ENCODE peak calls at places on chromosomes 4 and X, in six cellular contexts. One of them, this sample, is unnamed.

GRCh38 chrX:151753313-151754041 is 18.9 kb downstream of the CNGA2 start:
- DNase-seq in foreskin fibroblast: peak
- DNase-seq in H1: peak
- DNase-seq in coronary artery: no peak
- DNase-seq in right atrium auricular region: peak
- DNase-seq in IMR-90: peak
- DNase-seq in this sample: no peak

GRCh38 chr4:148704291-148704690 is 262.1 kb upstream of the NR3C2 start:
- DNase-seq in foreskin fibroblast: no peak
- DNase-seq in H1: no peak
- DNase-seq in coronary artery: no peak
- DNase-seq in right atrium auricular region: no peak
- DNase-seq in IMR-90: no peak
- DNase-seq in this sample: no peak

GRCh38 chr4:113311047-113311446 is 261.6 kb downstream of the ANK2 start:
- DNase-seq in foreskin fibroblast: peak
- DNase-seq in H1: no peak
- DNase-seq in coronary artery: no peak
- DNase-seq in right atrium auricular region: no peak
- DNase-seq in IMR-90: no peak
- DNase-seq in this sample: no peak

GRCh38 chr4:152700151-152700550 is 20.4 kb upstream of the TMEM154 start:
- DNase-seq in foreskin fibroblast: no peak
- DNase-seq in H1: peak
- DNase-seq in coronary artery: no peak
- DNase-seq in right atrium auricular region: no peak
- DNase-seq in IMR-90: no peak
- DNase-seq in this sample: no peak

GRCh38 chr4:128606173-128606572 is 203.3 kb upstream of the JADE1 start:
- DNase-seq in foreskin fibroblast: peak
- DNase-seq in H1: peak
- DNase-seq in coronary artery: no peak
- DNase-seq in right atrium auricular region: no peak
- DNase-seq in IMR-90: peak
- DNase-seq in this sample: peak

GRCh38 chrX:679161-679979 is 48.8 kb downstream of the SHOX start:
- DNase-seq in foreskin fibroblast: no peak
- DNase-seq in H1: no peak
- DNase-seq in coronary artery: no peak
- DNase-seq in right atrium auricular region: no peak
- DNase-seq in IMR-90: no peak
- DNase-seq in this sample: no peak

GRCh38 chr4:161714022-161714751 is 449.6 kb downstream of the FSTL5 start:
- DNase-seq in foreskin fibroblast: peak
- DNase-seq in H1: no peak
- DNase-seq in coronary artery: no peak
- DNase-seq in right atrium auricular region: no peak
- DNase-seq in IMR-90: peak
- DNase-seq in this sample: no peak

GRCh38 chr4:1659104-1659725 is 24.9 kb downstream of the FAM53A start:
- DNase-seq in foreskin fibroblast: no peak
- DNase-seq in H1: no peak
- DNase-seq in coronary artery: no peak
- DNase-seq in right atrium auricular region: no peak
- DNase-seq in IMR-90: no peak
- DNase-seq in this sample: no peak

GRCh38 chrX:110402091-110402854 is 43.6 kb downstream of the RTL9 start:
- DNase-seq in foreskin fibroblast: peak
- DNase-seq in H1: no peak
- DNase-seq in coronary artery: no peak
- DNase-seq in right atrium auricular region: peak
- DNase-seq in IMR-90: peak
- DNase-seq in this sample: peak

GRCh38 chr4:164482092-164482404 is 271.9 kb upstream of the SMIM31 start:
- DNase-seq in foreskin fibroblast: no peak
- DNase-seq in H1: no peak
- DNase-seq in coronary artery: no peak
- DNase-seq in right atrium auricular region: no peak
- DNase-seq in IMR-90: no peak
- DNase-seq in this sample: no peak

GRCh38 chr4:144582975-144583374 is 63.0 kb upstream of the HHIP start:
- DNase-seq in foreskin fibroblast: peak
- DNase-seq in H1: no peak
- DNase-seq in coronary artery: no peak
- DNase-seq in right atrium auricular region: no peak
- DNase-seq in IMR-90: peak
- DNase-seq in this sample: no peak

GRCh38 chr4:85751907-85752306 is 277.0 kb downstream of the ARHGAP24 start:
- DNase-seq in foreskin fibroblast: no peak
- DNase-seq in H1: no peak
- DNase-seq in coronary artery: no peak
- DNase-seq in right atrium auricular region: no peak
- DNase-seq in IMR-90: no peak
- DNase-seq in this sample: no peak

GRCh38 chr4:48122756-48123155 is 11.3 kb downstream of the TXK start:
- DNase-seq in foreskin fibroblast: no peak
- DNase-seq in H1: no peak
- DNase-seq in coronary artery: no peak
- DNase-seq in right atrium auricular region: no peak
- DNase-seq in IMR-90: no peak
- DNase-seq in this sample: no peak

GRCh38 chrX:18672008-18672407 is at the start of gene RS1:
- DNase-seq in foreskin fibroblast: no peak
- DNase-seq in H1: no peak
- DNase-seq in coronary artery: no peak
- DNase-seq in right atrium auricular region: no peak
- DNase-seq in IMR-90: no peak
- DNase-seq in this sample: no peak

GRCh38 chr4:188727746-188728145 is 588.5 kb downstream of the TRIML1 start:
- DNase-seq in foreskin fibroblast: no peak
- DNase-seq in H1: no peak
- DNase-seq in coronary artery: no peak
- DNase-seq in right atrium auricular region: no peak
- DNase-seq in IMR-90: peak
- DNase-seq in this sample: no peak

GRCh38 chrX:134338527-134338926 is 101.5 kb downstream of the CCDC160 start:
- DNase-seq in foreskin fibroblast: no peak
- DNase-seq in H1: no peak
- DNase-seq in coronary artery: no peak
- DNase-seq in right atrium auricular region: no peak
- DNase-seq in IMR-90: no peak
- DNase-seq in this sample: no peak

GRCh38 chr4:17797808-17798207 is 12.7 kb downstream of the DCAF16 start:
- DNase-seq in foreskin fibroblast: no peak
- DNase-seq in H1: no peak
- DNase-seq in coronary artery: no peak
- DNase-seq in right atrium auricular region: no peak
- DNase-seq in IMR-90: no peak
- DNase-seq in this sample: no peak

GRCh38 chrX:3711331-3711917 is 2.0 kb downstream of the PRKX start:
- DNase-seq in foreskin fibroblast: peak
- DNase-seq in H1: no peak
- DNase-seq in coronary artery: no peak
- DNase-seq in right atrium auricular region: no peak
- DNase-seq in IMR-90: no peak
- DNase-seq in this sample: no peak

GRCh38 chrX:63428348-63428747 is 77.2 kb upstream of the SPIN4 start:
- DNase-seq in foreskin fibroblast: no peak
- DNase-seq in H1: no peak
- DNase-seq in coronary artery: no peak
- DNase-seq in right atrium auricular region: no peak
- DNase-seq in IMR-90: peak
- DNase-seq in this sample: no peak

GRCh38 chrX:41491267-41492004 is 44.3 kb downstream of the NYX start:
- DNase-seq in foreskin fibroblast: peak
- DNase-seq in H1: no peak
- DNase-seq in coronary artery: no peak
- DNase-seq in right atrium auricular region: peak
- DNase-seq in IMR-90: peak
- DNase-seq in this sample: peak

GRCh38 chr4:41379230-41379629 is 122.5 kb downstream of the UCHL1 start:
- DNase-seq in foreskin fibroblast: no peak
- DNase-seq in H1: no peak
- DNase-seq in coronary artery: no peak
- DNase-seq in right atrium auricular region: no peak
- DNase-seq in IMR-90: no peak
- DNase-seq in this sample: no peak

GRCh38 chr4:61532324-61532723 is 332.2 kb downstream of the ADGRL3 start:
- DNase-seq in foreskin fibroblast: no peak
- DNase-seq in H1: no peak
- DNase-seq in coronary artery: no peak
- DNase-seq in right atrium auricular region: no peak
- DNase-seq in IMR-90: peak
- DNase-seq in this sample: no peak

GRCh38 chr4:94665500-94666398 is 92.0 kb upstream of the BMPR1B start:
- DNase-seq in foreskin fibroblast: no peak
- DNase-seq in H1: no peak
- DNase-seq in coronary artery: no peak
- DNase-seq in right atrium auricular region: no peak
- DNase-seq in IMR-90: no peak
- DNase-seq in this sample: no peak

GRCh38 chr4:10223782-10224181 is 107.2 kb upstream of the WDR1 start:
- DNase-seq in foreskin fibroblast: no peak
- DNase-seq in H1: no peak
- DNase-seq in coronary artery: no peak
- DNase-seq in right atrium auricular region: no peak
- DNase-seq in IMR-90: no peak
- DNase-seq in this sample: no peak

GRCh38 chrX:44157293-44157692 is 184.1 kb upstream of the NDP start:
- DNase-seq in foreskin fibroblast: no peak
- DNase-seq in H1: no peak
- DNase-seq in coronary artery: no peak
- DNase-seq in right atrium auricular region: no peak
- DNase-seq in IMR-90: no peak
- DNase-seq in this sample: no peak

GRCh38 chrX:44570524-44570923 is 27.9 kb upstream of the FUNDC1 start:
- DNase-seq in foreskin fibroblast: peak
- DNase-seq in H1: no peak
- DNase-seq in coronary artery: no peak
- DNase-seq in right atrium auricular region: no peak
- DNase-seq in IMR-90: peak
- DNase-seq in this sample: no peak

GRCh38 chrX:135688137-135688536 is 25.3 kb upstream of the CT45A1 start:
- DNase-seq in foreskin fibroblast: no peak
- DNase-seq in H1: no peak
- DNase-seq in coronary artery: no peak
- DNase-seq in right atrium auricular region: no peak
- DNase-seq in IMR-90: no peak
- DNase-seq in this sample: no peak

GRCh38 chr4:107654694-107655093 is 65.3 kb downstream of the PAPSS1 start:
- DNase-seq in foreskin fibroblast: no peak
- DNase-seq in H1: no peak
- DNase-seq in coronary artery: no peak
- DNase-seq in right atrium auricular region: no peak
- DNase-seq in IMR-90: no peak
- DNase-seq in this sample: no peak
- TF ChIP-seq CTCF in foreskin fibroblast: no peak
- TF ChIP-seq CTCF in H1: no peak
- TF ChIP-seq CTCF in coronary artery: no peak
- TF ChIP-seq CTCF in right atrium auricular region: no peak
- TF ChIP-seq CTCF in IMR-90: no peak
- TF ChIP-seq CTCF in this sample: no peak

DNA sequence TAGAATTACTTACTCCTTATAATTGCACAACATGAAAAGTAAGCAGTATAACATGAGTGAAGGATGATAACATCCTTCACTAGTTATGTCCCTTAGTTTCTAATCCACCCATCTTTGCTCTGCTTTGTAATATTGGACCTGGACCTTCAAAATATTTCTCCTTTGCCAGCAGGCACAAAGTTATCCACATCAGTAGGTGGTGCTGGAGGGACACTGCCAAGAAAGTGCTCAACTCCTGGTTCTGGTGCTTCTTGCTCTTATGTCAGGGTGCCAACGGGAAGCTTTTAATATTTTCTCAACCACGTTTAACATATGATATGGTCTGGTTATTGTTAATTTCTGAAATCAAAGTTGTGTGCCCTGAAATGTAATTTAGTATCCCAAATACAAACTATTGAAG is 49.1 kb downstream of the TMEM165 start:
- DNase-seq in foreskin fibroblast: peak
- DNase-seq in H1: no peak
- DNase-seq in coronary artery: no peak
- DNase-seq in right atrium auricular region: no peak
- DNase-seq in IMR-90: peak
- DNase-seq in this sample: peak
- TF ChIP-seq CTCF in foreskin fibroblast: peak
- TF ChIP-seq CTCF in H1: peak
- TF ChIP-seq CTCF in coronary artery: no peak
- TF ChIP-seq CTCF in right atrium auricular region: no peak
- TF ChIP-seq CTCF in IMR-90: peak
- TF ChIP-seq CTCF in this sample: peak

GRCh38 chr4:80321776-80322175 is 13.8 kb upstream of the CFAP299 start:
- DNase-seq in foreskin fibroblast: no peak
- DNase-seq in H1: no peak
- DNase-seq in coronary artery: no peak
- DNase-seq in right atrium auricular region: no peak
- DNase-seq in IMR-90: no peak
- DNase-seq in this sample: no peak
- TF ChIP-seq CTCF in foreskin fibroblast: no peak
- TF ChIP-seq CTCF in H1: no peak
- TF ChIP-seq CTCF in coronary artery: no peak
- TF ChIP-seq CTCF in right atrium auricular region: no peak
- TF ChIP-seq CTCF in IMR-90: no peak
- TF ChIP-seq CTCF in this sample: peak

DNA sequence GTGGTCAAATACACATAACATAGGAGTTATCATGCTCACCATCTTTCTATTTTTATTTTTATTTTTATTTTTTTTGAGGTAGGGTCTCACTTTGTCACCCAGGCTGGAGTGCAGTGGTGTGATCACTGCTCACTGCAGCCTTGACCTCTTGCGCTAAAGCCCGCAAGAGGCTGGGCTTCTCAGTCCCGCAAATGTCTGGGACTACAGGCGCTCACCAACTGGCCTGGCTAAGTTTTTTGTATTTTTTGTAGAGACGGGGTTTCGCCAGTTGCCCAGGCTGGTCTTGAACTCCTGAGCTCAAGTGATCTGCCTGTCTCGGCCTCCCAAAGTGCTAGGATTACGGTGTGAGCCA is 295 bp upstream of the TLR10 start:
- DNase-seq in foreskin fibroblast: no peak
- DNase-seq in H1: no peak
- DNase-seq in coronary artery: no peak
- DNase-seq in right atrium auricular region: no peak
- DNase-seq in IMR-90: no peak
- DNase-seq in this sample: no peak
- TF ChIP-seq CTCF in foreskin fibroblast: no peak
- TF ChIP-seq CTCF in H1: no peak
- TF ChIP-seq CTCF in coronary artery: no peak
- TF ChIP-seq CTCF in right atrium auricular region: no peak
- TF ChIP-seq CTCF in IMR-90: no peak
- TF ChIP-seq CTCF in this sample: peak

GRCh38 chrX:119604778-119605177 is 1.4 kb downstream of the NKRF start:
- DNase-seq in foreskin fibroblast: no peak
- DNase-seq in H1: no peak
- DNase-seq in coronary artery: no peak
- DNase-seq in right atrium auricular region: no peak
- DNase-seq in IMR-90: no peak
- DNase-seq in this sample: no peak
- TF ChIP-seq CTCF in foreskin fibroblast: no peak
- TF ChIP-seq CTCF in H1: no peak
- TF ChIP-seq CTCF in coronary artery: no peak
- TF ChIP-seq CTCF in right atrium auricular region: no peak
- TF ChIP-seq CTCF in IMR-90: no peak
- TF ChIP-seq CTCF in this sample: no peak

GRCh38 chr4:55445921-55446577 is 50.3 kb downstream of the TMEM165 start:
- DNase-seq in foreskin fibroblast: peak
- DNase-seq in H1: no peak
- DNase-seq in coronary artery: no peak
- DNase-seq in right atrium auricular region: no peak
- DNase-seq in IMR-90: peak
- DNase-seq in this sample: peak
- TF ChIP-seq CTCF in foreskin fibroblast: no peak
- TF ChIP-seq CTCF in H1: no peak
- TF ChIP-seq CTCF in coronary artery: no peak
- TF ChIP-seq CTCF in right atrium auricular region: no peak
- TF ChIP-seq CTCF in IMR-90: no peak
- TF ChIP-seq CTCF in this sample: peak